ENCODE peak calls at places on chromosomes 13 and 19, in seven cellular contexts. A is activated B cell treated with CpG ODN at 0.5 μM for 24 hours, I is ACHN, D is colonic mucosa, O is breast epithelium, P is fibroblast of pulmonary artery, Q is HS-5. B is an unnamed sample.

GRCh38 chr13:30577381-30577780 is 40.3 kb upstream of the USPL1 start:
- DNase-seq in A (no peak), I (peak), D (no peak), O (no peak), P (peak), Q (peak), B (no peak)

GRCh38 chr19:12987781-12988180 is 7.5 kb upstream of the NFIX start:
- DNase-seq in A (no peak), I (no peak), D (no peak), O (no peak), P (no peak), Q (no peak), B (no peak)

GRCh38 chr13:54029720-54030119 is 1001.1 kb downstream of the OLFM4 start:
- DNase-seq in A (no peak), I (peak), D (no peak), O (no peak), P (no peak), Q (no peak), B (no peak)

GRCh38 chr13:30743319-30744055 is 8.1 kb downstream of the ALOX5AP start:
- DNase-seq in A (no peak), I (peak), D (peak), O (no peak), P (peak), Q (peak), B (peak)

GRCh38 chr13:83216521-83217245 is 665.6 kb downstream of the SLITRK1 start:
- DNase-seq in A (no peak), I (no peak), D (no peak), O (no peak), P (no peak), Q (no peak), B (no peak)

GRCh38 chr13:110387451-110388140 is 80.5 kb downstream of the COL4A2 start:
- DNase-seq in A (no peak), I (no peak), D (no peak), O (no peak), P (peak), Q (no peak), B (no peak)

GRCh38 chr19:40702337-40703012 is 12.0 kb upstream of the NUMBL start:
- DNase-seq in A (no peak), I (no peak), D (no peak), O (no peak), P (peak), Q (no peak), B (no peak)

GRCh38 chr13:102033316-102033715 is 368.5 kb downstream of the FGF14 start:
- DNase-seq in A (no peak), I (no peak), D (no peak), O (no peak), P (no peak), Q (no peak), B (no peak)

GRCh38 chr19:18385675-18386542 is at the start of gene GDF15:
- DNase-seq in A (peak), I (peak), D (peak), O (peak), P (peak), Q (no peak), B (no peak)

GRCh38 chr13:45108716-45109706 is 11.3 kb upstream of the GTF2F2 start:
- DNase-seq in A (no peak), I (peak), D (no peak), O (no peak), P (no peak), Q (no peak), B (no peak)

GRCh38 chr19:2291185-2291751 is 9.3 kb upstream of the PEAK3 start:
- DNase-seq in A (no peak), I (no peak), D (no peak), O (no peak), P (no peak), Q (no peak), B (no peak)

GRCh38 chr13:93963266-93964131 is 516.0 kb downstream of the DCT start:
- DNase-seq in A (no peak), I (no peak), D (no peak), O (no peak), P (peak), Q (peak), B (no peak)

B was measured in omental fat pad.